ENCODE peak calls at places on chromosomes 6 and 20, in eight cellular contexts. One of them, this sample, is unnamed.

GRCh38 chr6:95203153-95203754 is 374.1 kb upstream of the MANEA start:
- DNase-seq in fibroblast of mammary gland: peak; percentile 50
- DNase-seq in body of pancreas: peak; percentile 45
- DNase-seq in BJ: no peak
- DNase-seq in cardiac fibroblast: peak; percentile 61
- DNase-seq in WERI-Rb-1: peak; percentile 59
- DNase-seq in foreskin fibroblast: no peak
- DNase-seq in lower lobe of right lung: no peak
- DNase-seq in this sample: peak; percentile 76

GRCh38 chr6:138028893-138029292 is 78.3 kb downstream of the PERP start:
- DNase-seq in fibroblast of mammary gland: no peak
- DNase-seq in body of pancreas: no peak
- DNase-seq in BJ: no peak
- DNase-seq in cardiac fibroblast: no peak
- DNase-seq in WERI-Rb-1: no peak
- DNase-seq in foreskin fibroblast: no peak
- DNase-seq in lower lobe of right lung: no peak
- DNase-seq in this sample: no peak

GRCh38 chr6:56381852-56382251 is 134.5 kb upstream of the COL21A1 start:
- DNase-seq in fibroblast of mammary gland: peak; percentile 16
- DNase-seq in body of pancreas: no peak
- DNase-seq in BJ: peak; percentile 20
- DNase-seq in cardiac fibroblast: peak; percentile 12
- DNase-seq in WERI-Rb-1: no peak
- DNase-seq in foreskin fibroblast: peak; percentile 35
- DNase-seq in lower lobe of right lung: no peak
- DNase-seq in this sample: no peak

GRCh38 chr6:151056230-151056907 is 183.4 kb upstream of the AKAP12 start:
- DNase-seq in fibroblast of mammary gland: no peak
- DNase-seq in body of pancreas: no peak
- DNase-seq in BJ: no peak
- DNase-seq in cardiac fibroblast: no peak
- DNase-seq in WERI-Rb-1: no peak
- DNase-seq in foreskin fibroblast: no peak
- DNase-seq in lower lobe of right lung: no peak
- DNase-seq in this sample: no peak

GRCh38 chr20:38985060-38985459 is 22.9 kb downstream of the DHX35 start:
- DNase-seq in fibroblast of mammary gland: peak; percentile 19
- DNase-seq in body of pancreas: no peak
- DNase-seq in BJ: no peak
- DNase-seq in cardiac fibroblast: no peak
- DNase-seq in WERI-Rb-1: no peak
- DNase-seq in foreskin fibroblast: no peak
- DNase-seq in lower lobe of right lung: no peak
- DNase-seq in this sample: no peak

GRCh38 chr20:57092112-57092899 is 174.1 kb downstream of the BMP7 start:
- DNase-seq in fibroblast of mammary gland: peak; percentile 36
- DNase-seq in body of pancreas: peak; percentile 64
- DNase-seq in BJ: no peak
- DNase-seq in cardiac fibroblast: peak; percentile 32
- DNase-seq in WERI-Rb-1: peak; percentile 71
- DNase-seq in foreskin fibroblast: peak; percentile 24
- DNase-seq in lower lobe of right lung: peak; percentile 69
- DNase-seq in this sample: peak; percentile 58

GRCh38 chr6:90411292-90411781 is 114.7 kb upstream of the BACH2 start:
- DNase-seq in fibroblast of mammary gland: no peak
- DNase-seq in body of pancreas: no peak
- DNase-seq in BJ: no peak
- DNase-seq in cardiac fibroblast: no peak
- DNase-seq in WERI-Rb-1: no peak
- DNase-seq in foreskin fibroblast: no peak
- DNase-seq in lower lobe of right lung: no peak
- DNase-seq in this sample: peak; percentile 22

GRCh38 chr20:46622125-46622524 is 29.1 kb downstream of the SLC13A3 start:
- DNase-seq in fibroblast of mammary gland: no peak
- DNase-seq in body of pancreas: no peak
- DNase-seq in BJ: no peak
- DNase-seq in cardiac fibroblast: no peak
- DNase-seq in WERI-Rb-1: peak; percentile 34
- DNase-seq in foreskin fibroblast: no peak
- DNase-seq in lower lobe of right lung: no peak
- DNase-seq in this sample: peak; percentile 26

GRCh38 chr6:90896165-90896549 is 309.3 kb upstream of the MAP3K7 start:
- DNase-seq in fibroblast of mammary gland: no peak
- DNase-seq in body of pancreas: no peak
- DNase-seq in BJ: no peak
- DNase-seq in cardiac fibroblast: no peak
- DNase-seq in WERI-Rb-1: no peak
- DNase-seq in foreskin fibroblast: no peak
- DNase-seq in lower lobe of right lung: no peak
- DNase-seq in this sample: no peak

GRCh38 chr6:153208706-153209105 is 77.6 kb upstream of the RGS17 start:
- DNase-seq in fibroblast of mammary gland: no peak
- DNase-seq in body of pancreas: no peak
- DNase-seq in BJ: no peak
- DNase-seq in cardiac fibroblast: no peak
- DNase-seq in WERI-Rb-1: peak; percentile 58
- DNase-seq in foreskin fibroblast: no peak
- DNase-seq in lower lobe of right lung: no peak
- DNase-seq in this sample: no peak

GRCh38 chr6:131410785-131411184 is 162.2 kb upstream of the ARG1 start:
- DNase-seq in fibroblast of mammary gland: no peak
- DNase-seq in body of pancreas: no peak
- DNase-seq in BJ: no peak
- DNase-seq in cardiac fibroblast: no peak
- DNase-seq in WERI-Rb-1: no peak
- DNase-seq in foreskin fibroblast: no peak
- DNase-seq in lower lobe of right lung: no peak
- DNase-seq in this sample: no peak

GRCh38 chr6:22828179-22829062 is 259.1 kb downstream of the HDGFL1 start:
- DNase-seq in fibroblast of mammary gland: peak; percentile 94
- DNase-seq in body of pancreas: peak; percentile 69
- DNase-seq in BJ: peak; percentile 94
- DNase-seq in cardiac fibroblast: peak; percentile 99
- DNase-seq in WERI-Rb-1: peak; percentile 80
- DNase-seq in foreskin fibroblast: peak; percentile 89
- DNase-seq in lower lobe of right lung: no peak
- DNase-seq in this sample: peak; percentile 99

DNA sequence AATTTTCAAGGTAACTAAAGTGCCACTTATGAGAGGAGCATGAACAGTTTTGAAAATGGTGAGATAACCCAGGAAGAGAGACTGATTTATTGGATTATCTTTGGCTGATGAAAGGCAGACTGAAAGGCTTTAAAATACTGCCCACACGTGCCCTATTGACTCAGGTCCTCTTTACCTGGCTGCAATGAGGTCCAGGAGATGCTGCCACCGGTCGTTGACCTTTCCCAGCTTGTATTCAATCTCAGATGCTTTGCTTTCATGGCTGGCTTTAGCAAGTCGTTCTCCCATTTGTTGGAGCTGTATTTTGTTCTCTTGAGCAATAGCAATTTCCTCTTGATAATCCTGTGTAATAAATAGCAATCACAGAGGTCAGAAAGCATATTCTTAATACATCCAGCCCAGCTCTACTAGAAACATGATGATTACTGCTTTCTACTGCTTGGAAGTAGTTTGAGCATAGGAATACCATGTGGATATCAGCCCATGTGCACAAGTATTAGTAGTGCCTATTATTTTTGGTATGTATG is 368.8 kb downstream of the ESR1 start:
- DNase-seq in fibroblast of mammary gland: no peak
- DNase-seq in body of pancreas: no peak
- DNase-seq in BJ: no peak
- DNase-seq in cardiac fibroblast: no peak
- DNase-seq in WERI-Rb-1: no peak
- DNase-seq in foreskin fibroblast: no peak
- DNase-seq in lower lobe of right lung: no peak
- DNase-seq in this sample: no peak
- TF ChIP-seq CTCF in fibroblast of mammary gland: no peak
- TF ChIP-seq CTCF in body of pancreas: no peak
- TF ChIP-seq CTCF in BJ: no peak
- TF ChIP-seq CTCF in cardiac fibroblast: no peak
- TF ChIP-seq CTCF in WERI-Rb-1: no peak
- TF ChIP-seq CTCF in foreskin fibroblast: no peak
- TF ChIP-seq CTCF in lower lobe of right lung: no peak
- TF ChIP-seq CTCF in this sample: no peak

DNA sequence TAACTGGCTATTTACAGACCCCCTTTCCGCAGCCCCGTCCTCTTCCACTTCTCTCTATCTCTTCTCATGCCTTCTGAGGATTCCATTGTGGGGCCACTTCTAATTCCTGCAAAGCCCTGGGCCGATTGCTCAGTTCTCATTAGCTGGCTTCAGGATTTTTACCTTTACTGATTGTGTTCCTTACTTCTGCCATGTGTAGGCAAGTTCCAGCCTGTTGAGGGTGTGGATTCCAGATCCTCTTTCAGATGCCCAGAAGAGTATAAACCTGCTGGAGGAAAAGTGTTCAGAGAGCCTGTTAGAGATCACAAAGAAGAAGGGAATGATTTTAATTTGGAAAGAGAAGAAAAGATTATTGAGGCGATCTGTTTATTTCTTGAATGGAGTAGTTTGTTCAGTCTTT is 5.4 kb downstream of the DSE start:
- DNase-seq in fibroblast of mammary gland: no peak
- DNase-seq in body of pancreas: no peak
- DNase-seq in BJ: no peak
- DNase-seq in cardiac fibroblast: no peak
- DNase-seq in WERI-Rb-1: no peak
- DNase-seq in foreskin fibroblast: no peak
- DNase-seq in lower lobe of right lung: no peak
- DNase-seq in this sample: no peak
- H3K4me3 ChIP-seq in fibroblast of mammary gland: no peak overlapping the region
- H3K4me3 ChIP-seq in body of pancreas: no peak overlapping the region
- H3K4me3 ChIP-seq in BJ: no peak overlapping the region
- H3K4me3 ChIP-seq in cardiac fibroblast: no peak overlapping the region
- H3K4me3 ChIP-seq in WERI-Rb-1: no peak overlapping the region
- H3K4me3 ChIP-seq in foreskin fibroblast: no peak overlapping the region
- H3K4me3 ChIP-seq in lower lobe of right lung: no peak overlapping the region
- H3K4me3 ChIP-seq in this sample: no peak overlapping the region

GRCh38 chr20:22248052-22248667 is 336.2 kb downstream of the FOXA2 start:
- DNase-seq in fibroblast of mammary gland: peak; percentile 16
- DNase-seq in body of pancreas: peak; percentile 16
- DNase-seq in BJ: no peak
- DNase-seq in cardiac fibroblast: peak; percentile 8
- DNase-seq in WERI-Rb-1: peak; percentile 10
- DNase-seq in foreskin fibroblast: no peak
- DNase-seq in lower lobe of right lung: no peak
- DNase-seq in this sample: peak; percentile 7
- TF ChIP-seq CTCF in fibroblast of mammary gland: peak; percentile 61
- TF ChIP-seq CTCF in body of pancreas: peak; percentile 10
- TF ChIP-seq CTCF in BJ: no peak
- TF ChIP-seq CTCF in cardiac fibroblast: peak; percentile 34
- TF ChIP-seq CTCF in WERI-Rb-1: peak; percentile 48
- TF ChIP-seq CTCF in foreskin fibroblast: peak; percentile 5
- TF ChIP-seq CTCF in lower lobe of right lung: peak; percentile 36
- TF ChIP-seq CTCF in this sample: peak; percentile 40

GRCh38 chr6:19470333-19470732 is 366.8 kb upstream of the ID4 start:
- DNase-seq in fibroblast of mammary gland: no peak
- DNase-seq in body of pancreas: no peak
- DNase-seq in BJ: no peak
- DNase-seq in cardiac fibroblast: no peak
- DNase-seq in WERI-Rb-1: no peak
- DNase-seq in foreskin fibroblast: no peak
- DNase-seq in lower lobe of right lung: no peak
- DNase-seq in this sample: no peak
- H3K4me3 ChIP-seq in fibroblast of mammary gland: no peak overlapping the region
- H3K4me3 ChIP-seq in body of pancreas: no peak overlapping the region
- H3K4me3 ChIP-seq in BJ: no peak overlapping the region
- H3K4me3 ChIP-seq in cardiac fibroblast: no peak overlapping the region
- H3K4me3 ChIP-seq in WERI-Rb-1: no peak overlapping the region
- H3K4me3 ChIP-seq in foreskin fibroblast: no peak overlapping the region
- H3K4me3 ChIP-seq in lower lobe of right lung: no peak overlapping the region
- H3K4me3 ChIP-seq in this sample: no peak overlapping the region

DNA sequence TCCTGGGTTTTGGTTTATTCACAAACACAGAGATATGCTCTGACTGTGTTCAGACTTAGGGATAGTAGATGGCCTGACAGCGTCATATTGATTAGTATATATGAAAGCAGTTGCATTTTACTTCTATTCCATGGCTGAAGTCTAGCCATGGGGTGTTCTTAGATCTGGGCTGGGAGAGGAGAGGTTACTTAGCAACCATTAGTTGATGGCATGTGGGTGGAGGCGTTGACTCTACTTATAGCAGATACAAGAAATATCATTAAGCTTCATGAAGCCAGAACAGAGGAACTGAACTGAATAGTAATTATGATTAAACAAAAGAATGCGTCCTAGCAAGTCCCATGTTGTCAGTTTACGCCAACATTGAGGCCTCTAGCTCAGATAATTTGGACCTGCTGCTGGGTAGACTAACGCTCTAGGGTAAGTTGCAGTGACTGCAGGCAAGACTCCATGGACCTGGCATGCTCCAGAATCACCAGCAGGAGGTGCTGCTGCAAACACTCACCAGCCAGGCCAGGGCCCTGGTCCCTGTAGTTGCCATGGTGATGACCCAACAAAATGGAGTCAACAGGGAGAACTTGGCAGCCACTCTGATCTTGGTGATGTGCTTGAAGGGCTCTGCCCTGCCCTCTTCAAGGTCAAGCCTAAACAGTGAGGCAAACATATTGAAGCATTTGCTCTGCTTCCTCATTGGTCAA is 477.4 kb downstream of the PREX1 start:
- DNase-seq in fibroblast of mammary gland: peak; percentile 4
- DNase-seq in body of pancreas: no peak
- DNase-seq in BJ: no peak
- DNase-seq in cardiac fibroblast: no peak
- DNase-seq in WERI-Rb-1: no peak
- DNase-seq in foreskin fibroblast: no peak
- DNase-seq in lower lobe of right lung: no peak
- DNase-seq in this sample: peak; percentile 15
- TF ChIP-seq CTCF in fibroblast of mammary gland: no peak
- TF ChIP-seq CTCF in body of pancreas: no peak
- TF ChIP-seq CTCF in BJ: no peak
- TF ChIP-seq CTCF in cardiac fibroblast: no peak
- TF ChIP-seq CTCF in WERI-Rb-1: peak; percentile 72
- TF ChIP-seq CTCF in foreskin fibroblast: no peak
- TF ChIP-seq CTCF in lower lobe of right lung: no peak
- TF ChIP-seq CTCF in this sample: peak; percentile 37

DNA sequence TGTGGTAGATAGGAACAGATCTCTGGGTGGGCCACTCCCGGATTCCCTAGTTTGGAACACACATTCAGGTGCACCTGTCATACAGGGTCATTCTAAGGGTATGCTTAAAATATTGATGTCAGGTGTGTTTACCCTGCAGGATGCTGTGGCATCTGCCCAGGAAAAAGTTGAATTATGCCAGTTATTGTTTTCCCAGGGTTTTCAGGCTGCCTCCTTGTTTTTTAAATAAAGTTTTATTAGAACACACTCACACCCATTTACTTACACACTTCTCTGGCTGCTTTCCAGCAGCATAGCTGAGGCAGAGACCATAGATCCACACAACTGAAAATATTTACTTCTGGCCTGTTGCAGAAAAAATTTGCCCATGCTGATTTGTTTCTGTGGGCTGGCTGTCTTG is 76.5 kb downstream of the PHACTR3 start:
- DNase-seq in fibroblast of mammary gland: no peak
- DNase-seq in body of pancreas: no peak
- DNase-seq in BJ: no peak
- DNase-seq in cardiac fibroblast: no peak
- DNase-seq in WERI-Rb-1: no peak
- DNase-seq in foreskin fibroblast: no peak
- DNase-seq in lower lobe of right lung: no peak
- DNase-seq in this sample: no peak
- H3K4me3 ChIP-seq in fibroblast of mammary gland: no peak overlapping the region
- H3K4me3 ChIP-seq in body of pancreas: no peak overlapping the region
- H3K4me3 ChIP-seq in BJ: no peak overlapping the region
- H3K4me3 ChIP-seq in cardiac fibroblast: no peak overlapping the region
- H3K4me3 ChIP-seq in WERI-Rb-1: no peak overlapping the region
- H3K4me3 ChIP-seq in foreskin fibroblast: no peak overlapping the region
- H3K4me3 ChIP-seq in lower lobe of right lung: no peak overlapping the region
- H3K4me3 ChIP-seq in this sample: no peak overlapping the region